ENCODE peak calls at places on chromosomes 4 and X, in seven cellular contexts. P, V, H, B, T, S and N are unnamed samples.

GRCh38 chrX:119690921-119691716 is 1.8 kb downstream of the SEPTIN6 start:
- DNase-seq in P (no peak), V (peak), H (no peak), B (peak), T (peak), S (no peak), N (peak)

GRCh38 chrX:10900585-10901289 is 210.4 kb upstream of the HCCS start:
- DNase-seq in P (no peak), V (no peak), H (peak), B (no peak), T (peak), S (no peak), N (peak)

GRCh38 chr4:14831447-14831846 is 170.8 kb upstream of the CPEB2 start:
- DNase-seq in P (no peak), V (no peak), H (peak), B (no peak), T (no peak), S (no peak), N (no peak)

GRCh38 chr4:57064120-57064519 is 46.1 kb downstream of the IGFBP7 start:
- DNase-seq in P (no peak), V (no peak), H (peak), B (no peak), T (no peak), S (no peak), N (no peak)

GRCh38 chrX:73977542-73978169 is 326.3 kb upstream of the ZCCHC13 start:
- DNase-seq in P (peak), V (peak), H (no peak), B (peak), T (no peak), S (no peak), N (no peak)

GRCh38 chr4:139753686-139754085 is 88.1 kb downstream of the MGST2 start:
- DNase-seq in P (no peak), V (no peak), H (no peak), B (no peak), T (no peak), S (no peak), N (no peak)

GRCh38 chr4:158016511-158016910 is 156.3 kb downstream of the GASK1B start:
- DNase-seq in P (no peak), V (no peak), H (no peak), B (no peak), T (peak), S (no peak), N (no peak)

GRCh38 chrX:865422-865821 is 234.8 kb downstream of the SHOX start:
- DNase-seq in P (no peak), V (no peak), H (no peak), B (no peak), T (no peak), S (no peak), N (no peak)

GRCh38 chrX:19728915-19729314 is 158.5 kb downstream of the SH3KBP1 start:
- DNase-seq in P (no peak), V (peak), H (no peak), B (no peak), T (no peak), S (no peak), N (no peak)

GRCh38 chr4:118942465-118942864 is 53.8 kb downstream of the SYNPO2 start:
- DNase-seq in P (no peak), V (no peak), H (peak), B (no peak), T (peak), S (no peak), N (no peak)

DNA sequence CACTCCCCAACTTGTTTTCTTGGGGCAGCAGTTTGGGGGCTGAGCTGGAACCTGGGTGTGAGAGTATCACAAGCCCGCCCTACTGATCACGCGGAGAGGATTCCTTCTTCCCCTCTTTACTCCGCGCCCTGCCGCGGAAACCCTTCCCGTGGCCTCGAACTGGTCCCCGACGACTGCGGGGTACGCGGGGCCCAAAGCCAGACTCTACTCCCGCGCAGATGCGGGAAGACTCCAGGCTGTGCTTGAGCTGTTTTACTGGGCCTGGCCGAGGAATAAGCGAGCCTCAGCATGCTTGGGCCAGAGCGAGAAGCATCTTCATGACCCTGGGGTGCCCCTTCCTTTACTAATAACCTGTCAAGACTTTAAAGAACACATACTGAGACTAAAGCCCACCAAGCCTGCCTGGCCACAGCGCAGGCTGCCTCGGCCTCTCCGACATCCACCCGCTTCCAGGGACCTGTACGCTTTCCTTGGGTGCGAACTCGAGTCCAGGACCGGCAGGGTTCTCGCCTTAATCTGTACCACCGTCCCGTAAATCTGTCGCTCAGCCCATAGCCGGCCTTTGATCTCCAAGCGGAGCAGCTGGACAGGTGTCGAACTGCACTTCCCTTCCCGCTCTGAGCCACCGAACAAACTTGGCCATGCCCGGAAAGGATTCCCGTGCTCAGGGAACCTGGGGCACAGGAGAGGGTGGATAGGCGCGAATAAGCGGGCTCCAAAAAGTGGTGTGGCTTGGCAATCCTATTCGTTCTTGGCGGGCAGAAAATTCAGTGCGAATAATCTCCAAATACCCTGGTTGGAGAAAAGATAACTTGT is 55.0 kb upstream of the TMEM33 start:
- DNase-seq in P (peak), V (no peak), H (no peak), B (peak), T (no peak), S (no peak), N (no peak)
- TF ChIP-seq EZH2 in P (peak), V (no peak), H (no peak), B (peak), T (no peak), S (no peak), N (peak)

GRCh38 chr4:19888587-19888986 is 363.1 kb upstream of the SLIT2 start:
- DNase-seq in P (no peak), V (no peak), H (no peak), B (peak), T (no peak), S (no peak), N (no peak)
- TF ChIP-seq EZH2phosphoT487 in P (no peak), V (no peak), H (no peak), B (no peak), T (no peak), S (no peak), N (no peak)

DNA sequence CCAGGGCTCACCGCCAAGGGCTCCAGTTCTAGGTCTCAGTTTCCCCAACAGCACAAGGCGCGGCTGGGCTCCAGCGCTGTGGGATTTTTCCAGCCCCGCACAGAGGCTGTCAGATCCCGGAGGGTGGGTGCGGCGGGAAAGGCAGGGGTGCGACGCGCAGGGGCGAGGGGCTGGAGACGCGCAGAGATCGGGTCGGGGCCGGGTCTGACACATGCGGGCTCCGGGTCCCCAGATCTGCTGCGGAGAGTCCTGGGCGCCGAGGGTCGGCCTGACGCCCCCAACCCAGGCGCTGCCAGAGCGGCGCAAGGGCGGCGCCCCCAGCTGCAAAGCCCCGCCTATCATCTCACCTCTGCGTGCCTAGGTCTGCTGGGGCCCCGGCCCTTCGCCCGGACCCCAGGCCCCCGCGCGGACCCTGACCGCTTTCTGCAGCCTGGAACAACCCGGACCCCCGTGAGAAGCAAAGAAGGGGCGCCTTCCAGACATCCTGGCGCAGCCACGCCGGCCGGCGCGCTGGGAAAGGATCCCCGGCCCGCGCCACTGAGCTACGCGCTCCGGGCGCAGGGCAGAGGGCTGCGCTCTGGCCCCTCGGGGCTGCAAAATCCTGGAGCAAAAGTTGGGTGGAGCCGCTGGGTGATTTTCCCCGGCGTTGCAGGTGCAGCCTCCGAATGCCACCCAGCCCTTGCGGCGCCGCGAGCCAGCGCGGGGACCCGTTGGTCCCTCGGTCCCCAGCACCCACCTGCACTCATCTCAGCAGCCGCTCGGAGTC is 486 bp downstream of the ABLIM2 start:
- DNase-seq in P (no peak), V (no peak), H (peak), B (peak), T (peak), S (no peak), N (no peak)
- TF ChIP-seq EZH2 in P (peak), V (no peak), H (no peak), B (no peak), T (no peak), S (no peak), N (peak)

DNA sequence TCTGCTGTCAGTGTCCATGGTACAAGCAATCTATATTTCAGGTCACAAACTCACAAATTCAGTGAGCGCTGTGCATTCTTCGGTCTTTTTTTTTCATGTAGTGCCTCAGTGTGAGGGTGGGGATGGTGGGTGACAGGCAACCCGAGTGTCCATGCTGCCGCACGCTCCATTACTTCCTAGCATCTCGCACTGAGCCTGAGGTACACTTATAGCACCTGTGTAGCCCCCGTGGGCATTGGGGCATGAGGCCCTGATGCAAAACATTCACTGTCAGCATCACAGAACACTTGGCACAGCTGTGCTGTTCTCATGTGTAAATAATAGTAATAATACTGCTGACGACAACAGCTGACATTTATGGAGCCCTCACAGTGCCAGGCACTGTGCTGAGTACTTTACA is 31.6 kb downstream of the EVC2 start:
- DNase-seq in P (no peak), V (no peak), H (no peak), B (no peak), T (no peak), S (no peak), N (no peak)
- TF ChIP-seq EZH2phosphoT487 in P (no peak), V (no peak), H (no peak), B (no peak), T (no peak), S (no peak), N (no peak)